ENCODE peak calls at places on chromosome 22, in seven cellular contexts. One of them, this sample, is unnamed.
A peak's percentile ranks its signal among the peaks of the same experiment; 100 is the strongest.

GRCh38 chr22:24977370-24978230 is 25.1 kb downstream of the KIAA1671 start:
- DNase-seq in retina: peak; percentile 39
- DNase-seq in NCI-H460: no peak
- DNase-seq in mesendoderm: peak; percentile 80
- DNase-seq in transverse colon: peak; percentile 68
- DNase-seq in OCI-LY7: no peak
- DNase-seq in stimulated activated naive CD4-positive, alpha-beta T cell: no peak
- DNase-seq in this sample: no peak

GRCh38 chr22:41846268-41847002 is 13.5 kb downstream of the SREBF2 start:
- DNase-seq in NCI-H460: no peak
- DNase-seq in mesendoderm: no peak
- DNase-seq in transverse colon: no peak
- DNase-seq in stimulated activated naive CD4-positive, alpha-beta T cell: no peak
- DNase-seq in retina: no peak
- DNase-seq in OCI-LY7: no peak
- DNase-seq in this sample: no peak

GRCh38 chr22:22716136-22716535 is 71.7 kb downstream of the GGTLC2 start:
- DNase-seq in stimulated activated naive CD4-positive, alpha-beta T cell: no peak
- DNase-seq in transverse colon: no peak
- DNase-seq in NCI-H460: no peak
- DNase-seq in mesendoderm: no peak
- DNase-seq in retina: no peak
- DNase-seq in OCI-LY7: no peak
- DNase-seq in this sample: no peak

GRCh38 chr22:43948836-43949235 is 6.4 kb upstream of the SAMM50 start:
- DNase-seq in NCI-H460: no peak
- DNase-seq in retina: no peak
- DNase-seq in OCI-LY7: no peak
- DNase-seq in mesendoderm: no peak
- DNase-seq in stimulated activated naive CD4-positive, alpha-beta T cell: no peak
- DNase-seq in transverse colon: no peak
- DNase-seq in this sample: no peak

GRCh38 chr22:43381693-43382092 is 30.1 kb upstream of the MPPED1 start:
- DNase-seq in stimulated activated naive CD4-positive, alpha-beta T cell: no peak
- DNase-seq in NCI-H460: no peak
- DNase-seq in OCI-LY7: no peak
- DNase-seq in transverse colon: peak; percentile 15
- DNase-seq in mesendoderm: no peak
- DNase-seq in retina: no peak
- DNase-seq in this sample: no peak

GRCh38 chr22:21573293-21573734 is 5.8 kb downstream of the UBE2L3 start:
- DNase-seq in stimulated activated naive CD4-positive, alpha-beta T cell: no peak
- DNase-seq in transverse colon: no peak
- DNase-seq in retina: no peak
- DNase-seq in mesendoderm: no peak
- DNase-seq in NCI-H460: no peak
- DNase-seq in OCI-LY7: no peak
- DNase-seq in this sample: no peak

GRCh38 chr22:46769191-46769675 is 6.8 kb downstream of the TBC1D22A start:
- DNase-seq in OCI-LY7: peak; percentile 70
- DNase-seq in transverse colon: no peak
- DNase-seq in NCI-H460: no peak
- DNase-seq in stimulated activated naive CD4-positive, alpha-beta T cell: no peak
- DNase-seq in retina: no peak
- DNase-seq in mesendoderm: no peak
- DNase-seq in this sample: no peak

GRCh38 chr22:46129390-46130041 is 20.8 kb upstream of the PPARA start:
- DNase-seq in mesendoderm: no peak
- DNase-seq in OCI-LY7: peak; percentile 70
- DNase-seq in transverse colon: peak; percentile 61
- DNase-seq in NCI-H460: no peak
- DNase-seq in stimulated activated naive CD4-positive, alpha-beta T cell: no peak
- DNase-seq in retina: no peak
- DNase-seq in this sample: no peak

GRCh38 chr22:20203142-20204099 is 52.6 kb upstream of the CCDC188 start:
- DNase-seq in retina: peak; percentile 82
- DNase-seq in transverse colon: no peak
- DNase-seq in OCI-LY7: no peak
- DNase-seq in NCI-H460: no peak
- DNase-seq in mesendoderm: peak; percentile 95
- DNase-seq in stimulated activated naive CD4-positive, alpha-beta T cell: no peak
- DNase-seq in this sample: no peak

GRCh38 chr22:25702046-25702445 is 39.9 kb upstream of the MYO18B start:
- DNase-seq in transverse colon: no peak
- DNase-seq in NCI-H460: no peak
- DNase-seq in mesendoderm: no peak
- DNase-seq in retina: no peak
- DNase-seq in OCI-LY7: peak; percentile 30
- DNase-seq in stimulated activated naive CD4-positive, alpha-beta T cell: peak; percentile 11
- DNase-seq in this sample: no peak

GRCh38 chr22:41377846-41378245 is 3.9 kb upstream of the TEF start:
- DNase-seq in stimulated activated naive CD4-positive, alpha-beta T cell: no peak
- DNase-seq in mesendoderm: no peak
- DNase-seq in transverse colon: no peak
- DNase-seq in retina: no peak
- DNase-seq in NCI-H460: no peak
- DNase-seq in OCI-LY7: no peak
- DNase-seq in this sample: no peak

GRCh38 chr22:29531419-29531818 is 22.1 kb downstream of the THOC5 start:
- DNase-seq in NCI-H460: no peak
- DNase-seq in stimulated activated naive CD4-positive, alpha-beta T cell: no peak
- DNase-seq in OCI-LY7: no peak
- DNase-seq in transverse colon: no peak
- DNase-seq in mesendoderm: no peak
- DNase-seq in retina: no peak
- DNase-seq in this sample: no peak